ENCODE peak calls at places on chromosomes 13 and 19, in five cellular contexts. One of them, this sample, is unnamed. For H3K9me3, the result is how much of the 10 kb centered on the place peaks cover.

GRCh38 chr19:14004619-14005380 is 1.3 kb downstream of the RFX1 start:
- DNase-seq in PC-9: no peak
- DNase-seq in K562: peak
- DNase-seq in GM23248: peak
- DNase-seq in HepG2: peak
- DNase-seq in this sample: no peak

GRCh38 chr13:98141938-98142426 is 912 bp upstream of the FARP1 start:
- DNase-seq in HepG2: no peak
- DNase-seq in PC-9: no peak
- DNase-seq in K562: no peak
- DNase-seq in GM23248: no peak
- DNase-seq in this sample: no peak

GRCh38 chr19:50713556-50714236 is 5.9 kb downstream of the SHANK1 start:
- DNase-seq in PC-9: no peak
- DNase-seq in GM23248: no peak
- DNase-seq in HepG2: no peak
- DNase-seq in K562: no peak
- DNase-seq in this sample: no peak

GRCh38 chr13:42272115-42272756 is at the start of gene AKAP11:
- DNase-seq in PC-9: no peak
- DNase-seq in GM23248: peak
- DNase-seq in K562: no peak
- DNase-seq in HepG2: peak
- DNase-seq in this sample: no peak

GRCh38 chr13:104372128-104372527 is 1305.9 kb upstream of the SLC10A2 start:
- DNase-seq in K562: no peak
- DNase-seq in GM23248: no peak
- DNase-seq in HepG2: no peak
- DNase-seq in PC-9: no peak
- DNase-seq in this sample: no peak

GRCh38 chr13:63048648-63049047 is 1633.0 kb upstream of the PCDH20 start:
- DNase-seq in GM23248: no peak
- DNase-seq in K562: no peak
- DNase-seq in PC-9: no peak
- DNase-seq in HepG2: no peak
- DNase-seq in this sample: no peak

GRCh38 chr13:30807392-30807791 is 72.0 kb downstream of the ALOX5AP start:
- DNase-seq in K562: no peak
- DNase-seq in GM23248: no peak
- DNase-seq in HepG2: no peak
- DNase-seq in PC-9: no peak
- DNase-seq in this sample: no peak

GRCh38 chr13:33284016-33284415 is 1.5 kb downstream of the STARD13 start:
- DNase-seq in HepG2: no peak
- DNase-seq in GM23248: peak
- DNase-seq in K562: no peak
- DNase-seq in PC-9: no peak
- DNase-seq in this sample: no peak

GRCh38 chr13:51348069-51348967 is 8.8 kb downstream of the SERPINE3 start:
- DNase-seq in GM23248: no peak
- DNase-seq in PC-9: no peak
- DNase-seq in K562: no peak
- DNase-seq in HepG2: no peak
- DNase-seq in this sample: no peak

GRCh38 chr19:616276-616675 is 17.1 kb downstream of the POLRMT start:
- DNase-seq in K562: no peak
- DNase-seq in HepG2: no peak
- DNase-seq in GM23248: no peak
- DNase-seq in PC-9: no peak
- DNase-seq in this sample: no peak

GRCh38 chr19:40982594-40983101 is 8.4 kb upstream of the CYP2B6 start:
- DNase-seq in HepG2: no peak
- DNase-seq in GM23248: peak
- DNase-seq in PC-9: no peak
- DNase-seq in K562: no peak
- DNase-seq in this sample: no peak

GRCh38 chr19:4878491-4878968 is 11.1 kb upstream of the PLIN3 start:
- DNase-seq in PC-9: no peak
- DNase-seq in HepG2: no peak
- DNase-seq in K562: peak
- DNase-seq in GM23248: no peak
- DNase-seq in this sample: no peak

GRCh38 chr13:95275322-95276118 is 25.7 kb downstream of the ABCC4 start:
- DNase-seq in K562: no peak
- DNase-seq in GM23248: no peak
- DNase-seq in PC-9: no peak
- DNase-seq in HepG2: peak
- DNase-seq in this sample: no peak

GRCh38 chr13:47545206-47545605 is 455.9 kb downstream of the SUCLA2 start:
- DNase-seq in PC-9: no peak
- DNase-seq in GM23248: peak
- DNase-seq in HepG2: no peak
- DNase-seq in K562: no peak
- DNase-seq in this sample: no peak

GRCh38 chr19:55626350-55626749 is 2.0 kb upstream of the ZNF784 start:
- DNase-seq in PC-9: no peak
- DNase-seq in HepG2: no peak
- DNase-seq in K562: no peak
- DNase-seq in GM23248: no peak
- DNase-seq in this sample: no peak

GRCh38 chr13:40208517-40208916 is 457.9 kb downstream of the FOXO1 start:
- DNase-seq in K562: no peak
- DNase-seq in HepG2: no peak
- DNase-seq in GM23248: no peak
- DNase-seq in PC-9: no peak
- DNase-seq in this sample: no peak

GRCh38 chr13:95239293-95239692 is 62.0 kb downstream of the ABCC4 start:
- DNase-seq in GM23248: no peak
- DNase-seq in PC-9: no peak
- DNase-seq in K562: no peak
- DNase-seq in HepG2: no peak
- DNase-seq in this sample: no peak

GRCh38 chr13:21813844-21814243 is 143.0 kb downstream of the FGF9 start:
- DNase-seq in GM23248: no peak
- DNase-seq in HepG2: no peak
- DNase-seq in PC-9: no peak
- DNase-seq in K562: no peak
- DNase-seq in this sample: no peak

GRCh38 chr19:15015946-15016542 is 33.2 kb upstream of the CASP14 start:
- DNase-seq in K562: peak
- DNase-seq in GM23248: peak
- DNase-seq in HepG2: peak
- DNase-seq in PC-9: peak
- DNase-seq in this sample: no peak

GRCh38 chr19:39592381-39592780 is 9.9 kb upstream of the LGALS13 start:
- DNase-seq in K562: no peak
- DNase-seq in PC-9: no peak
- DNase-seq in GM23248: no peak
- DNase-seq in HepG2: no peak
- DNase-seq in this sample: no peak

GRCh38 chr13:48050550-48050949 is 13.0 kb downstream of the NUDT15 start:
- DNase-seq in HepG2: no peak
- DNase-seq in GM23248: no peak
- DNase-seq in K562: no peak
- DNase-seq in PC-9: no peak
- DNase-seq in this sample: no peak

GRCh38 chr13:77789386-77789785 is 91.9 kb downstream of the SLAIN1 start:
- DNase-seq in K562: no peak
- DNase-seq in PC-9: no peak
- DNase-seq in GM23248: no peak
- DNase-seq in HepG2: no peak
- DNase-seq in this sample: no peak

GRCh38 chr19:6061420-6062130 is 48.7 kb downstream of the RFX2 start:
- DNase-seq in GM23248: no peak
- DNase-seq in K562: no peak
- DNase-seq in HepG2: no peak
- DNase-seq in PC-9: no peak
- DNase-seq in this sample: no peak

GRCh38 chr13:55199132-55199531 is 1941.6 kb upstream of the PRR20A start:
- DNase-seq in K562: no peak
- DNase-seq in HepG2: peak
- DNase-seq in PC-9: no peak
- DNase-seq in GM23248: no peak
- DNase-seq in this sample: no peak

GRCh38 chr19:52963229-52963760 is 614 bp upstream of the ZNF816 start:
- DNase-seq in HepG2: peak
- DNase-seq in GM23248: no peak
- DNase-seq in K562: no peak
- DNase-seq in PC-9: no peak
- DNase-seq in this sample: no peak

GRCh38 chr13:71964491-71965108 is 97.6 kb upstream of the DACH1 start:
- DNase-seq in K562: no peak
- DNase-seq in HepG2: no peak
- DNase-seq in GM23248: no peak
- DNase-seq in PC-9: no peak
- DNase-seq in this sample: no peak
- TF ChIP-seq EZH2 in K562: no peak
- TF ChIP-seq EZH2 in HepG2: no peak
- TF ChIP-seq EZH2 in GM23248: no peak
- TF ChIP-seq EZH2 in PC-9: no peak
- TF ChIP-seq EZH2 in this sample: no peak

GRCh38 chr13:112722433-112723250 is 32.8 kb downstream of the ATP11A start:
- DNase-seq in K562: peak
- DNase-seq in GM23248: peak
- DNase-seq in HepG2: peak
- DNase-seq in PC-9: peak
- DNase-seq in this sample: no peak
- H3K4me3 ChIP-seq in K562: no peak
- H3K4me3 ChIP-seq in GM23248: no peak
- H3K4me3 ChIP-seq in HepG2: peak
- H3K4me3 ChIP-seq in PC-9: peak
- H3K4me3 ChIP-seq in this sample: no peak

GRCh38 chr19:7078007-7078406 is 8.5 kb downstream of the ZNF557 start:
- DNase-seq in GM23248: peak
- DNase-seq in K562: no peak
- DNase-seq in PC-9: no peak
- DNase-seq in HepG2: no peak
- DNase-seq in this sample: no peak
- H3K9me3 ChIP-seq in GM23248: under half
- H3K9me3 ChIP-seq in K562: under half
- H3K9me3 ChIP-seq in PC-9: under half
- H3K9me3 ChIP-seq in HepG2: half or more
- H3K9me3 ChIP-seq in this sample: half or more

GRCh38 chr19:1790054-1790762 is 21.9 kb downstream of the ATP8B3 start:
- DNase-seq in HepG2: no peak
- DNase-seq in K562: no peak
- DNase-seq in GM23248: no peak
- DNase-seq in PC-9: no peak
- DNase-seq in this sample: no peak
- TF ChIP-seq EZH2 in HepG2: no peak
- TF ChIP-seq EZH2 in K562: no peak
- TF ChIP-seq EZH2 in GM23248: no peak
- TF ChIP-seq EZH2 in PC-9: no peak
- TF ChIP-seq EZH2 in this sample: no peak

GRCh38 chr19:54298357-54299125 is 14.4 kb downstream of the LILRA5 start:
- DNase-seq in K562: no peak
- DNase-seq in PC-9: no peak
- DNase-seq in HepG2: no peak
- DNase-seq in GM23248: no peak
- DNase-seq in this sample: no peak
- H3K4me3 ChIP-seq in K562: no peak
- H3K4me3 ChIP-seq in PC-9: no peak
- H3K4me3 ChIP-seq in HepG2: no peak
- H3K4me3 ChIP-seq in GM23248: no peak
- H3K4me3 ChIP-seq in this sample: no peak